ENCODE peak calls at places on chromosomes 5 and 9, in eight cellular contexts. N, U, W, H, S, P, Y and A are unnamed samples.
A peak's percentile ranks its signal among the peaks of the same experiment; 100 is the strongest.

GRCh38 chr9:108033976-108034964 is 544.7 kb upstream of the KLF4 start:
- DNase-seq in N (no peak), U (no peak), W (no peak), H (no peak), S (no peak), P (peak; percentile 90), Y (peak; percentile 88), A (no peak)

GRCh38 chr9:108001219-108001618 is 511.6 kb upstream of the KLF4 start:
- DNase-seq in N (no peak), U (no peak), W (no peak), H (no peak), S (no peak), P (no peak), Y (no peak), A (no peak)

GRCh38 chr5:159340511-159340910 is 10.2 kb upstream of the IL12B start:
- DNase-seq in N (no peak), U (no peak), W (no peak), H (no peak), S (no peak), P (no peak), Y (no peak), A (no peak)

GRCh38 chr5:139642213-139642612 is 5.9 kb upstream of the CXXC5 start:
- DNase-seq in N (no peak), U (peak; percentile 8), W (no peak), H (no peak), S (peak; percentile 43), P (no peak), Y (no peak), A (no peak)

GRCh38 chr9:107999890-108000289 is 510.3 kb upstream of the KLF4 start:
- DNase-seq in N (no peak), U (no peak), W (no peak), H (no peak), S (no peak), P (peak; percentile 4), Y (no peak), A (no peak)

GRCh38 chr9:81787747-81788632 is 98.6 kb upstream of the TLE1 start:
- DNase-seq in N (peak; percentile 80), U (peak; percentile 45), W (peak; percentile 80), H (no peak), S (no peak), P (peak; percentile 96), Y (peak; percentile 98), A (no peak)

GRCh38 chr5:38453506-38453905 is 102.9 kb downstream of the LIFR start:
- DNase-seq in N (no peak), U (no peak), W (no peak), H (no peak), S (no peak), P (no peak), Y (no peak), A (no peak)

GRCh38 chr9:114456929-114457328 is 48.3 kb downstream of the WHRN start:
- DNase-seq in N (no peak), U (no peak), W (no peak), H (no peak), S (no peak), P (no peak), Y (no peak), A (no peak)

GRCh38 chr5:122726990-122727616 is 47.8 kb upstream of the SNX2 start:
- DNase-seq in N (peak; percentile 23), U (no peak), W (peak; percentile 27), H (no peak), S (no peak), P (peak; percentile 85), Y (peak; percentile 79), A (no peak)

GRCh38 chr5:116747881-116748280 is 173.3 kb upstream of the SEMA6A start:
- DNase-seq in N (no peak), U (no peak), W (no peak), H (no peak), S (no peak), P (no peak), Y (peak; percentile 39), A (no peak)

GRCh38 chr9:134590240-134591081 is 51.1 kb upstream of the COL5A1 start:
- DNase-seq in N (no peak), U (no peak), W (no peak), H (no peak), S (peak; percentile 50), P (no peak), Y (peak; percentile 82), A (no peak)

GRCh38 chr5:179393078-179393477 is 47.8 kb upstream of the ADAMTS2 start:
- DNase-seq in N (no peak), U (no peak), W (peak; percentile 17), H (no peak), S (no peak), P (peak; percentile 23), Y (peak; percentile 69), A (no peak)

GRCh38 chr5:105150324-105150723 is 1587.7 kb upstream of the NUDT12 start:
- DNase-seq in N (no peak), U (no peak), W (no peak), H (no peak), S (no peak), P (no peak), Y (no peak), A (no peak)

GRCh38 chr9:115423646-115424045 is 305.7 kb upstream of the TNC start:
- DNase-seq in N (no peak), U (no peak), W (no peak), H (no peak), S (no peak), P (no peak), Y (no peak), A (no peak)

GRCh38 chr9:114112778-114113585 is 13.9 kb upstream of the KIF12 start:
- DNase-seq in N (no peak), U (peak; percentile 71), W (peak; percentile 23), H (peak; percentile 89), S (peak; percentile 23), P (peak; percentile 65), Y (peak; percentile 76), A (peak; percentile 68)

DNA sequence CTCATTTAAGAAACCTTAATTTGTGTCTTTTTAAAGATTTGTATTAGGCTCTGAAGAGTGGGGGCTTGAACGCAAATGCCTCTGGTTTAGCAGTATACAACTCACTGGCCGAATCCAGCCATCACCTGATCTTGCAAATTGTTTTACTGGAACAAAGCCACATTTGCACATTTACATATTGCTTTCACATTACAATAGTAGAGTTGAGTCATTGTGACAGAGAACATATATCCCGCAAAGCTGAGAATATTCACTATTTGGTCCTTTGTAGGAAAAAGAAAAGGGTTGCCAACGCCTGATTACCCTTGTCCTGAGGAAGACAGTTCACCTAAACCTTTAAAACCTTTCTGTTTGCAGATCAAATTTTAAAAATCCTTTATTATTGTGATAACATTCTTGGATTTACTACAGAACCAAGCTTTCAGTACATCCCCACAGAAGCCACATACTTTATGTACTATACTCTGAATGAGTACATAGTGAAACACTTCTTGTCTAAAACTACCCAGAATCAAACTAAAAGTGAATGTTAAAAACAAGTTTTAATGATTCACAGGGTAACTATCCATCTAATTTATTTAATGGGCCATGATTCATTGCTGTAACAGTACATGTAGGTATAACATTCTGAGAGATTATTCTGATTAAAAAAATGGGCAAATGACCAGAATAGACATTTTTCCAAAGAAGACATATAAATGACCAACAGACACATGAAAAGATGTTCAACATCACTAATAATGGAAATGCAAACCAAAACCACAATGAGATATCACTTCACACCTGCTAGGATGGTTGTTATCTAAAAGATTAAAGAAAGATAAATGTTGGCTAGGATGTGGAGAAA is 161.0 kb downstream of the SLC25A46 start:
- DNase-seq in N (no peak), U (no peak), W (no peak), H (no peak), S (peak; percentile 23), P (peak; percentile 84), Y (peak; percentile 13), A (no peak)
- H3K4me3 ChIP-seq in N (no peak overlapping the region), U (no peak overlapping the region), W (no peak overlapping the region), H (no peak overlapping the region), S (no peak overlapping the region), P (peak overlapping the region; percentile 2), Y (no peak overlapping the region), A (no peak overlapping the region)

DNA sequence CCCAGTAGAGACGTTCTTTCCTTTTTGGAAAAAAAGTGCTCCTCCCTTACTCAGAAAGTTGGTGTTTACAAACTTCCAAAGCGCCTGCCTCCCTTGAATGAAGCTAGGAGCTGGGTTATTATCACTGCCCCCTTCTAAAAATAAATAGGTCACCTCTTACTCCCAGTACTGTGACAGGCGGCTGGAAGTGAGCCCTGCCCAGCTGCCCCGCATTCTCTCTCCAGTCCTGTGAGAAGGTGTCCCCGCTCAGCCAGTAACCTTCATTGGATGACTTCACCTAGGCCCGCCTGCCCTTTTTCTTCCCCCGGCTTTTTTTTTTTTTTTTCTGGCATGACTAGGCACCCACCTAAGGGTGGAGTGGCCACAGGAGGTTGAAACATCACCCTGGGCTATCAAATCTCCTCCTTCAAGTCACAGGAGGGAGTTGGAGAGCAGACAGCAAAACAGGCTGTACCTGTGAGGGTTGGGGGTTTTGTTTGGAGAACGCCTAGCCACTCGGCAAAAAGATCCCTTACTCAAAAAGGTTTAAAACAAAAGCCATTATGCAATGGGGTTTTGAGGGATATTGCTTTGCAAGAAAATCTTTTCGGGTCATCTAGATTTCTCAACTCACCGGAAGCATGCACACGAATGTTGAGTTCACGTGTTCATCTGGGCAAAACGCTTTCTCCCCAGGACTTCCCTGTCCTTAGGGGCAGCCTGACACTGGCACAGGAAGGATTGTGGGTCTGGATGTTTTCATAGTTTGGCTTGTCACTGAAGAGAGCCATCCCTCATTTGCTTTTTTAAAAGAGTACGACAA is 43.3 kb upstream of the ZNF622 start:
- DNase-seq in N (no peak), U (peak; percentile 38), W (peak; percentile 12), H (peak; percentile 78), S (peak; percentile 67), P (no peak), Y (no peak), A (peak; percentile 16)
- H3K4me3 ChIP-seq in N (no peak overlapping the region), U (peak overlapping the region; percentile 49), W (no peak overlapping the region), H (peak overlapping the region; percentile 65), S (no peak overlapping the region), P (no peak overlapping the region), Y (peak overlapping the region; percentile 38), A (peak overlapping the region; percentile 63)

GRCh38 chr5:135033026-135033861 is 784 bp downstream of the PITX1 start:
- DNase-seq in N (no peak), U (no peak), W (peak; percentile 62), H (peak; percentile 12), S (peak; percentile 89), P (no peak), Y (no peak), A (no peak)

GRCh38 chr5:135033866-135034185 is 202 bp downstream of the PITX1 start:
- DNase-seq in N (no peak), U (no peak), W (no peak), H (no peak), S (no peak), P (no peak), Y (no peak), A (no peak)

GRCh38 chr5:135031146-135031812 is 2.7 kb downstream of the PITX1 start:
- DNase-seq in N (no peak), U (no peak), W (no peak), H (peak; percentile 13), S (peak; percentile 89), P (no peak), Y (no peak), A (no peak)

GRCh38 chr5:135031813-135032612 is 2.0 kb downstream of the PITX1 start:
- DNase-seq in N (no peak), U (no peak), W (no peak), H (peak; percentile 7), S (peak; percentile 66), P (no peak), Y (no peak), A (no peak)

GRCh38 chr5:135032613-135033025 is 1.4 kb downstream of the PITX1 start:
- DNase-seq in N (no peak), U (no peak), W (no peak), H (no peak), S (no peak), P (no peak), Y (no peak), A (no peak)
- H3K4me3 ChIP-seq in N (peak overlapping the region; percentile 72), U (peak overlapping the region; percentile 71), W (peak overlapping the region; percentile 65), H (peak overlapping the region; percentile 60), S (peak overlapping the region; percentile 8), P (no peak overlapping the region), Y (no peak overlapping the region), A (peak overlapping the region; percentile 70)

GRCh38 chr5:52783226-52783959 is 4.3 kb upstream of the ITGA1 start:
- DNase-seq in N (no peak), U (peak; percentile 22), W (no peak), H (no peak), S (no peak), P (no peak), Y (no peak), A (peak; percentile 25)
- H3K4me3 ChIP-seq in N (no peak overlapping the region), U (no peak overlapping the region), W (no peak overlapping the region), H (no peak overlapping the region), S (no peak overlapping the region), P (no peak overlapping the region), Y (no peak overlapping the region), A (peak overlapping the region; percentile 9)